ENCODE peak calls at places on chromosome 15, in nine cellular contexts. A, M, W, I, P, Y, O, F and J are unnamed samples.

GRCh38 chr15:91865486-91865885 is 12.0 kb downstream of the SLCO3A1 start:
- DNase-seq in Y (no peak), I (no peak), M (no peak), A (no peak), P (no peak), O (no peak), F (no peak), W (no peak), J (no peak)

GRCh38 chr15:53453253-53454105 is 306.0 kb downstream of the WDR72 start:
- DNase-seq in M (peak), I (no peak), W (no peak), F (no peak), A (no peak), O (no peak), Y (no peak), P (no peak), J (peak)

GRCh38 chr15:43125095-43125661 is 8.2 kb upstream of the TMEM62 start:
- DNase-seq in I (no peak), W (no peak), M (no peak), O (no peak), Y (no peak), A (no peak), F (no peak), P (no peak), J (no peak)

GRCh38 chr15:33132722-33133345 is 61.7 kb downstream of the FMN1 start:
- DNase-seq in M (peak), O (no peak), W (peak), P (peak), F (no peak), A (no peak), I (peak), Y (no peak), J (peak)

GRCh38 chr15:21261396-21261964 is 178.8 kb downstream of the POTEB3 start:
- DNase-seq in I (no peak), W (no peak), M (no peak), P (no peak), A (no peak), Y (no peak), F (peak), O (no peak), J (no peak)

GRCh38 chr15:99212401-99212800 is 37.0 kb downstream of the TTC23 start:
- DNase-seq in A (no peak), O (no peak), M (no peak), W (no peak), F (no peak), I (peak), P (no peak), Y (no peak), J (no peak)

GRCh38 chr15:69317392-69317841 is 18.7 kb downstream of the PAQR5 start:
- DNase-seq in W (no peak), A (no peak), M (no peak), Y (no peak), F (no peak), P (no peak), O (no peak), I (no peak), J (no peak)

GRCh38 chr15:80551348-80551747 is 143.8 kb upstream of the ABHD17C start:
- DNase-seq in O (no peak), Y (no peak), W (no peak), P (no peak), M (no peak), F (no peak), A (no peak), I (no peak), J (no peak)

GRCh38 chr15:92524161-92524560 is 130.5 kb downstream of the ST8SIA2 start:
- DNase-seq in O (no peak), F (no peak), M (no peak), W (no peak), A (no peak), P (no peak), I (no peak), Y (no peak), J (no peak)

GRCh38 chr15:75844629-75845390 is 1.6 kb downstream of the UBE2Q2 start:
- DNase-seq in Y (no peak), F (no peak), O (no peak), A (no peak), I (no peak), W (no peak), P (no peak), M (no peak), J (no peak)

GRCh38 chr15:50698101-50698500 is 11.5 kb upstream of the TRPM7 start:
- DNase-seq in I (no peak), Y (no peak), A (no peak), O (no peak), F (no peak), W (no peak), M (no peak), P (no peak), J (no peak)

GRCh38 chr15:73717206-73717605 is 33.0 kb downstream of the CD276 start:
- DNase-seq in O (no peak), I (no peak), F (no peak), A (no peak), P (no peak), Y (no peak), M (no peak), W (no peak), J (no peak)

GRCh38 chr15:100983221-100983620 is 64.1 kb downstream of the LRRK1 start:
- DNase-seq in Y (no peak), P (no peak), M (no peak), A (no peak), F (no peak), W (no peak), I (no peak), O (no peak), J (no peak)

GRCh38 chr15:49215768-49216739 is 46.0 kb downstream of the GALK2 start:
- DNase-seq in I (no peak), O (no peak), P (no peak), Y (peak), M (no peak), A (no peak), F (no peak), W (peak), J (peak)

GRCh38 chr15:74845208-74845568 is 2.2 kb upstream of the ULK3 start:
- DNase-seq in O (no peak), F (no peak), Y (no peak), I (no peak), M (no peak), P (no peak), A (peak), W (no peak), J (no peak)

GRCh38 chr15:38560456-38560926 is 4.1 kb downstream of the RASGRP1 start:
- DNase-seq in P (no peak), Y (peak), F (no peak), I (no peak), M (no peak), O (no peak), W (no peak), A (peak), J (no peak)

GRCh38 chr15:73575636-73576247 is 57.4 kb downstream of the NPTN start:
- DNase-seq in I (peak), O (no peak), Y (no peak), A (no peak), M (no peak), P (no peak), F (no peak), W (no peak), J (no peak)

GRCh38 chr15:83810110-83810509 is 156.2 kb downstream of the ADAMTSL3 start:
- DNase-seq in O (no peak), F (no peak), A (no peak), I (no peak), M (no peak), P (no peak), W (no peak), Y (no peak), J (no peak)

GRCh38 chr15:55194246-55194645 is 2.5 kb downstream of the RSL24D1 start:
- DNase-seq in I (no peak), M (no peak), A (no peak), Y (peak), P (no peak), W (no peak), F (no peak), O (no peak), J (no peak)

GRCh38 chr15:66670698-66671580 is 31.1 kb upstream of the SMAD6 start:
- DNase-seq in O (no peak), M (peak), Y (no peak), P (peak), F (peak), W (no peak), I (no peak), A (no peak), J (peak)

GRCh38 chr15:26355671-26356070 is 417.2 kb downstream of the GABRB3 start:
- DNase-seq in I (no peak), O (no peak), W (peak), Y (no peak), F (no peak), M (no peak), P (no peak), A (no peak), J (peak)

GRCh38 chr15:86773766-86774165 is 694.1 kb downstream of the AGBL1 start:
- DNase-seq in M (no peak), Y (no peak), O (no peak), P (no peak), I (no peak), F (no peak), W (no peak), A (no peak), J (peak)

GRCh38 chr15:41695750-41696436 is 35.7 kb downstream of the MGA start:
- DNase-seq in M (peak), I (peak), P (peak), W (peak), O (no peak), F (no peak), Y (peak), A (peak), J (no peak)

GRCh38 chr15:60412026-60412425 is 14.2 kb upstream of the ANXA2 start:
- DNase-seq in P (no peak), I (no peak), O (no peak), A (no peak), Y (no peak), F (no peak), M (no peak), W (no peak), J (no peak)

GRCh38 chr15:74994236-74994635 is 1.1 kb upstream of the SCAMP5 start:
- DNase-seq in W (no peak), M (no peak), I (no peak), F (no peak), P (no peak), Y (no peak), O (no peak), A (no peak), J (no peak)

GRCh38 chr15:82943176-82943575 is 9.3 kb downstream of the HOMER2 start:
- DNase-seq in A (no peak), Y (no peak), I (no peak), O (no peak), P (no peak), W (no peak), F (no peak), M (no peak), J (no peak)

GRCh38 chr15:88624156-88624970 is 3.2 kb downstream of the AEN start:
- DNase-seq in W (peak), I (peak), F (no peak), M (no peak), O (no peak), Y (peak), A (peak), P (peak), J (no peak)

GRCh38 chr15:59315914-59316428 is 56.7 kb downstream of the MYO1E start:
- DNase-seq in W (peak), F (no peak), P (no peak), I (no peak), O (no peak), A (no peak), M (no peak), Y (no peak), J (peak)

GRCh38 chr15:90915808-90916440 is 12.8 kb downstream of the MAN2A2 start:
- DNase-seq in A (no peak), O (no peak), F (no peak), Y (no peak), M (peak), I (no peak), W (no peak), P (no peak), J (no peak)

GRCh38 chr15:100929641-100930042 is 10.5 kb downstream of the LRRK1 start:
- DNase-seq in F (no peak), P (peak), A (no peak), I (no peak), M (no peak), O (no peak), Y (no peak), W (peak), J (no peak)

GRCh38 chr15:73996939-73997338 is 2.4 kb downstream of the PML start:
- DNase-seq in Y (peak), I (peak), M (no peak), W (no peak), A (no peak), O (no peak), P (peak), F (no peak), J (peak)

GRCh38 chr15:69145694-69146492 is 14.5 kb upstream of the GLCE start:
- DNase-seq in O (no peak), W (peak), F (no peak), Y (no peak), A (no peak), P (no peak), I (peak), M (no peak), J (peak)